ENCODE peak calls at places on chromosomes 7 and 10, in eight cellular contexts. One of them, this sample, is unnamed.

GRCh38 chr7:24587853-24588252 is 14.6 kb downstream of the PALS2 start:
- DNase-seq in AG04450: no peak
- DNase-seq in stomach: no peak
- DNase-seq in epithelial cell of proximal tubule: no peak
- DNase-seq in body of pancreas: no peak
- DNase-seq in fibroblast of lung: no peak
- DNase-seq in upper lobe of right lung: no peak
- DNase-seq in CD8-positive, alpha-beta T cell: peak; percentile 74
- DNase-seq in this sample: no peak

GRCh38 chr10:44571701-44572100 is 186.8 kb upstream of the CXCL12 start:
- DNase-seq in AG04450: no peak
- DNase-seq in stomach: no peak
- DNase-seq in epithelial cell of proximal tubule: no peak
- DNase-seq in body of pancreas: no peak
- DNase-seq in fibroblast of lung: peak; percentile 70
- DNase-seq in upper lobe of right lung: no peak
- DNase-seq in CD8-positive, alpha-beta T cell: no peak
- DNase-seq in this sample: no peak

GRCh38 chr10:96082153-96082552 is 38.8 kb downstream of the CCNJ start:
- DNase-seq in AG04450: no peak
- DNase-seq in stomach: no peak
- DNase-seq in epithelial cell of proximal tubule: no peak
- DNase-seq in body of pancreas: no peak
- DNase-seq in fibroblast of lung: no peak
- DNase-seq in upper lobe of right lung: no peak
- DNase-seq in CD8-positive, alpha-beta T cell: no peak
- DNase-seq in this sample: no peak

GRCh38 chr10:98425511-98426352 is 10.8 kb upstream of the PYROXD2 start:
- DNase-seq in AG04450: no peak
- DNase-seq in stomach: peak; percentile 53
- DNase-seq in epithelial cell of proximal tubule: no peak
- DNase-seq in body of pancreas: peak; percentile 56
- DNase-seq in fibroblast of lung: no peak
- DNase-seq in upper lobe of right lung: peak; percentile 69
- DNase-seq in CD8-positive, alpha-beta T cell: peak; percentile 54
- DNase-seq in this sample: no peak

GRCh38 chr7:94620703-94621118 is 35.2 kb downstream of the SGCE start:
- DNase-seq in AG04450: peak; percentile 53
- DNase-seq in stomach: peak; percentile 57
- DNase-seq in epithelial cell of proximal tubule: peak; percentile 84
- DNase-seq in body of pancreas: peak; percentile 65
- DNase-seq in fibroblast of lung: peak; percentile 92
- DNase-seq in upper lobe of right lung: peak; percentile 60
- DNase-seq in CD8-positive, alpha-beta T cell: peak; percentile 48
- DNase-seq in this sample: peak; percentile 88

GRCh38 chr10:99983280-99983988 is 26.3 kb downstream of the DNMBP start:
- DNase-seq in AG04450: no peak
- DNase-seq in stomach: no peak
- DNase-seq in epithelial cell of proximal tubule: peak; percentile 37
- DNase-seq in body of pancreas: peak; percentile 27
- DNase-seq in fibroblast of lung: peak; percentile 57
- DNase-seq in upper lobe of right lung: no peak
- DNase-seq in CD8-positive, alpha-beta T cell: no peak
- DNase-seq in this sample: no peak

GRCh38 chr10:85420501-85421191 is 945.9 kb downstream of the GRID1 start:
- DNase-seq in AG04450: no peak
- DNase-seq in stomach: no peak
- DNase-seq in epithelial cell of proximal tubule: no peak
- DNase-seq in body of pancreas: no peak
- DNase-seq in fibroblast of lung: no peak
- DNase-seq in upper lobe of right lung: no peak
- DNase-seq in CD8-positive, alpha-beta T cell: no peak
- DNase-seq in this sample: no peak

GRCh38 chr10:21989453-21990154 is 13.9 kb downstream of the DNAJC1 start:
- DNase-seq in AG04450: no peak
- DNase-seq in stomach: peak; percentile 42
- DNase-seq in epithelial cell of proximal tubule: no peak
- DNase-seq in body of pancreas: peak; percentile 55
- DNase-seq in fibroblast of lung: peak; percentile 63
- DNase-seq in upper lobe of right lung: peak; percentile 68
- DNase-seq in CD8-positive, alpha-beta T cell: no peak
- DNase-seq in this sample: no peak

GRCh38 chr10:88117869-88118632 is 254.6 kb downstream of the PTEN start:
- DNase-seq in AG04450: no peak
- DNase-seq in stomach: no peak
- DNase-seq in epithelial cell of proximal tubule: no peak
- DNase-seq in body of pancreas: no peak
- DNase-seq in fibroblast of lung: no peak
- DNase-seq in upper lobe of right lung: no peak
- DNase-seq in CD8-positive, alpha-beta T cell: no peak
- DNase-seq in this sample: no peak

GRCh38 chr7:95088536-95088935 is 181.1 kb downstream of the PPP1R9A start:
- DNase-seq in AG04450: no peak
- DNase-seq in stomach: no peak
- DNase-seq in epithelial cell of proximal tubule: no peak
- DNase-seq in body of pancreas: no peak
- DNase-seq in fibroblast of lung: no peak
- DNase-seq in upper lobe of right lung: no peak
- DNase-seq in CD8-positive, alpha-beta T cell: no peak
- DNase-seq in this sample: no peak

GRCh38 chr10:85916999-85917573 is 449.5 kb downstream of the GRID1 start:
- DNase-seq in AG04450: no peak
- DNase-seq in stomach: no peak
- DNase-seq in epithelial cell of proximal tubule: no peak
- DNase-seq in body of pancreas: peak; percentile 36
- DNase-seq in fibroblast of lung: no peak
- DNase-seq in upper lobe of right lung: no peak
- DNase-seq in CD8-positive, alpha-beta T cell: no peak
- DNase-seq in this sample: no peak

GRCh38 chr10:132207536-132208488 is 21.1 kb downstream of the DPYSL4 start:
- DNase-seq in AG04450: no peak
- DNase-seq in stomach: no peak
- DNase-seq in epithelial cell of proximal tubule: no peak
- DNase-seq in body of pancreas: no peak
- DNase-seq in fibroblast of lung: no peak
- DNase-seq in upper lobe of right lung: no peak
- DNase-seq in CD8-positive, alpha-beta T cell: no peak
- DNase-seq in this sample: no peak

GRCh38 chr10:46995234-46995633 is 84.0 kb downstream of the PTPN20 start:
- DNase-seq in AG04450: no peak
- DNase-seq in stomach: no peak
- DNase-seq in epithelial cell of proximal tubule: no peak
- DNase-seq in body of pancreas: no peak
- DNase-seq in fibroblast of lung: peak; percentile 2
- DNase-seq in upper lobe of right lung: no peak
- DNase-seq in CD8-positive, alpha-beta T cell: no peak
- DNase-seq in this sample: no peak

GRCh38 chr10:46998192-46998591 is 87.0 kb downstream of the PTPN20 start:
- DNase-seq in AG04450: no peak
- DNase-seq in stomach: no peak
- DNase-seq in epithelial cell of proximal tubule: no peak
- DNase-seq in body of pancreas: no peak
- DNase-seq in fibroblast of lung: no peak
- DNase-seq in upper lobe of right lung: no peak
- DNase-seq in CD8-positive, alpha-beta T cell: no peak
- DNase-seq in this sample: no peak

GRCh38 chr10:46998595-46998994 is 87.4 kb downstream of the PTPN20 start:
- DNase-seq in AG04450: no peak
- DNase-seq in stomach: no peak
- DNase-seq in epithelial cell of proximal tubule: no peak
- DNase-seq in body of pancreas: no peak
- DNase-seq in fibroblast of lung: no peak
- DNase-seq in upper lobe of right lung: no peak
- DNase-seq in CD8-positive, alpha-beta T cell: no peak
- DNase-seq in this sample: no peak

GRCh38 chr10:46992794-46993552 is 81.7 kb downstream of the PTPN20 start:
- DNase-seq in AG04450: no peak
- DNase-seq in stomach: no peak
- DNase-seq in epithelial cell of proximal tubule: no peak
- DNase-seq in body of pancreas: peak; percentile 24
- DNase-seq in fibroblast of lung: peak; percentile 34
- DNase-seq in upper lobe of right lung: peak; percentile 56
- DNase-seq in CD8-positive, alpha-beta T cell: no peak
- DNase-seq in this sample: no peak
- TF ChIP-seq CTCF in AG04450: peak; percentile 65
- TF ChIP-seq CTCF in stomach: no peak
- TF ChIP-seq CTCF in epithelial cell of proximal tubule: peak; percentile 53
- TF ChIP-seq CTCF in body of pancreas: no peak
- TF ChIP-seq CTCF in fibroblast of lung: peak; percentile 54
- TF ChIP-seq CTCF in upper lobe of right lung: peak; percentile 38
- TF ChIP-seq CTCF in CD8-positive, alpha-beta T cell: no peak
- TF ChIP-seq CTCF in this sample: peak; percentile 46

DNA sequence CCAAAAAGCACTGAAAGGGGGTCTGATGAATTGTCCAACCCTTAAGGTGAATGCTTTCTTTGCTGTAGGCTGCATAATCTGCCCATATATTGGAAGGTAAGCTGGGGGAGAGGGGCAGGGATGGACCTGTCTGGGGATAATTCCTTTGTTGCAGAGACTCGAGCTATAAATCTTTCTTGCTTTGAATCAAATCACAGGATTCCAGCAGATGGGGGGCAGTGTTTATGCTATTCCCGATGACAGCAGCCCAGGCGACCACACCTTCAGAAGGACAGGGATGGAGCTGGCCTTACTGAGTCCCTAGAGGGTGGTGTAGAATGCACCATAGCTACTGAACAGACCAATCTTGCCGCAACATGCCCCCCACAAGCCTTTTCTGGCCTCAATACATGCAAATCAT is 2.5 kb downstream of the PODXL start:
- DNase-seq in AG04450: no peak
- DNase-seq in stomach: no peak
- DNase-seq in epithelial cell of proximal tubule: no peak
- DNase-seq in body of pancreas: no peak
- DNase-seq in fibroblast of lung: no peak
- DNase-seq in upper lobe of right lung: no peak
- DNase-seq in CD8-positive, alpha-beta T cell: no peak
- DNase-seq in this sample: no peak
- H3K4me3 ChIP-seq in AG04450: no peak overlapping the region
- H3K4me3 ChIP-seq in stomach: peak overlapping the region; percentile 68
- H3K4me3 ChIP-seq in epithelial cell of proximal tubule: no peak overlapping the region
- H3K4me3 ChIP-seq in body of pancreas: no peak overlapping the region
- H3K4me3 ChIP-seq in fibroblast of lung: no peak overlapping the region
- H3K4me3 ChIP-seq in upper lobe of right lung: peak overlapping the region; percentile 75
- H3K4me3 ChIP-seq in CD8-positive, alpha-beta T cell: no peak overlapping the region
- H3K4me3 ChIP-seq in this sample: no peak overlapping the region

DNA sequence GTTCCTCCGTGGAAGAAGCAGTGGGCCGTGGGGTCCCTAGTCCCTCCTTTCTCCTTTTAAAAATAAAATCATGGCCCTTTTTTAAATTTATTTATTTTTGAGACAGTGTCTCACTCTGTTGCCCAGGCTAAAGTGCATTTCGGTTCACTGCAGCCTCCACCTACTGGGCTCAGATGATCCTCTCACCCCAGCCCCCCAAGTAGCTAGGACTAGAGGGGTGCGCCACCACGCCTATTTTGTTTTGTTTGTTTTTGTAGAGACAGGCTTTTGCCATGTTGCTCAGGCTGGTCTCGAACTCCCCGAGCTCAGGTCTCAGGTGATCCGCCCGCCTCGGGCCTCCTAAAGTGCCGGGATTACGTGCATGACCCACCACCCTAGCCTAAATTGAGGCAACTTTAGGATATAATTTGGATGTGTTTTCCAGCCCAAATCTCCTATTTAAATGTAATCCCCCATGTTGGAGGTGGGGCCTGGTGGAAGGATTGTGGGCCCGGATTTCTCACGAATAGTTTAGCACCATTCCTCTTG is 796 bp downstream of the ZNF736 start:
- DNase-seq in AG04450: no peak
- DNase-seq in stomach: no peak
- DNase-seq in epithelial cell of proximal tubule: no peak
- DNase-seq in body of pancreas: no peak
- DNase-seq in fibroblast of lung: no peak
- DNase-seq in upper lobe of right lung: no peak
- DNase-seq in CD8-positive, alpha-beta T cell: no peak
- DNase-seq in this sample: no peak
- TF ChIP-seq CTCF in AG04450: no peak
- TF ChIP-seq CTCF in stomach: no peak
- TF ChIP-seq CTCF in epithelial cell of proximal tubule: no peak
- TF ChIP-seq CTCF in body of pancreas: no peak
- TF ChIP-seq CTCF in fibroblast of lung: no peak
- TF ChIP-seq CTCF in upper lobe of right lung: no peak
- TF ChIP-seq CTCF in CD8-positive, alpha-beta T cell: no peak
- TF ChIP-seq CTCF in this sample: no peak

GRCh38 chr7:139646566-139646965 is 123.1 kb downstream of the CLEC2L start:
- DNase-seq in AG04450: no peak
- DNase-seq in stomach: no peak
- DNase-seq in epithelial cell of proximal tubule: no peak
- DNase-seq in body of pancreas: no peak
- DNase-seq in fibroblast of lung: no peak
- DNase-seq in upper lobe of right lung: no peak
- DNase-seq in CD8-positive, alpha-beta T cell: no peak
- DNase-seq in this sample: no peak

GRCh38 chr7:139648617-139648932 is 125.1 kb downstream of the CLEC2L start:
- DNase-seq in AG04450: no peak
- DNase-seq in stomach: no peak
- DNase-seq in epithelial cell of proximal tubule: no peak
- DNase-seq in body of pancreas: no peak
- DNase-seq in fibroblast of lung: no peak
- DNase-seq in upper lobe of right lung: no peak
- DNase-seq in CD8-positive, alpha-beta T cell: no peak
- DNase-seq in this sample: no peak

GRCh38 chr7:139648941-139649425 is 125.5 kb downstream of the CLEC2L start:
- DNase-seq in AG04450: no peak
- DNase-seq in stomach: peak; percentile 41
- DNase-seq in epithelial cell of proximal tubule: no peak
- DNase-seq in body of pancreas: peak; percentile 52
- DNase-seq in fibroblast of lung: no peak
- DNase-seq in upper lobe of right lung: peak; percentile 70
- DNase-seq in CD8-positive, alpha-beta T cell: no peak
- DNase-seq in this sample: no peak

GRCh38 chr7:139647085-139647484 is 123.6 kb downstream of the CLEC2L start:
- DNase-seq in AG04450: no peak
- DNase-seq in stomach: no peak
- DNase-seq in epithelial cell of proximal tubule: no peak
- DNase-seq in body of pancreas: no peak
- DNase-seq in fibroblast of lung: peak; percentile 51
- DNase-seq in upper lobe of right lung: no peak
- DNase-seq in CD8-positive, alpha-beta T cell: no peak
- DNase-seq in this sample: no peak

DNA sequence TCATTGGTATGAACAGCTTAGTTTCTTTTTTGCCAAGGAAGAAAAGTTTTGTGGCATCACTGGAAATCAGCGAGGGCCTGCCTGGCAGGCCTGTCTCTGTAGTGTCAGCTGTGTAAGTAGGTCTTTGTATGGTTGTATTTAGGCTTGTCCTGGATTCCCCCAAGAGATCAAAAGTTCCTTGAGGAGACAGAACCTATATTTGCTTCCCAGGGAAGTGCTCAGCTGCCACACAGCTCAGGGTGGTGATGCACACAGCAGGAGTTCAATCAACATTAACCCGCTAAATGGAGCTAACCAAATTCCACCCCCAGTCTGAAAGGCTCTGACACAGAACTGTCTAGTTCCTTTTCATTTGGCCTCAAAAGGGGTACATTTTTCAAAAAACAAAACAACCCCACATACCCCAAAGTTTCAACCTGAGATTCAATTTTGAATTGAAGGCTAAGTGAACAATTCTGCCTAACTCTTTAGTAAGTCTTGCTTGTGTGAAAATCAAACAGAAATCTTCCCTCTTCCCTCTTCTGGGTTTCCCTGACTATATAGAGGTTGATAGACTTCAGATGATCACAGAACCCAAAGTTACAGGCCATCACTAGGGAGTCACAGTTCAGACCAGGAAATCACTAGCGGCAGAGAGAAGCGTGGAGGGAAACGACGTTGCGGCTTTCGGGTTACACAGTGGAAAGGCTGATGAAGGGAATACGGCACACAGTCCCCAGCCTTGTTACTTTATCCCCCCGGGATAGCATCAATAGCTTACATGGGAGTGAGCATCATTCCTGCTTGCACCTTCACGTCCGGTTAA is 124.5 kb downstream of the CLEC2L start:
- DNase-seq in AG04450: no peak
- DNase-seq in stomach: no peak
- DNase-seq in epithelial cell of proximal tubule: no peak
- DNase-seq in body of pancreas: no peak
- DNase-seq in fibroblast of lung: peak; percentile 33
- DNase-seq in upper lobe of right lung: no peak
- DNase-seq in CD8-positive, alpha-beta T cell: no peak
- DNase-seq in this sample: no peak
- H3K4me3 ChIP-seq in AG04450: no peak overlapping the region
- H3K4me3 ChIP-seq in stomach: no peak overlapping the region
- H3K4me3 ChIP-seq in epithelial cell of proximal tubule: no peak overlapping the region
- H3K4me3 ChIP-seq in body of pancreas: no peak overlapping the region
- H3K4me3 ChIP-seq in fibroblast of lung: no peak overlapping the region
- H3K4me3 ChIP-seq in upper lobe of right lung: no peak overlapping the region
- H3K4me3 ChIP-seq in CD8-positive, alpha-beta T cell: no peak overlapping the region
- H3K4me3 ChIP-seq in this sample: no peak overlapping the region

This sample was measured in retinal pigment epithelial cell.